ENCODE peak calls at places on chromosomes 11 and 22, in seven cellular contexts. W is NCI-H1417; V is stimulated activated CD4-positive, alpha-beta T cell treated with anti-CD3 and anti-CD28 coated beads, Interleukin-12 subunit alpha, Interleukin-12 subunit beta, amount 100 ng/mL, for 4 hours; G is CD8-positive, alpha-beta memory T cell; H is NB4; T is cerebellar cortex; P is activated CD8-positive, alpha-beta T cell treated with anti-CD3 and anti-CD28 coated beads for 36 hours. I is an unnamed sample.

GRCh38 chr11:64291746-64292457 is 800 bp downstream of the KCNK4 start:
- DNase-seq in T (no peak), H (no peak), G (no peak), W (peak; percentile 34), P (no peak), V (no peak), I (no peak)

GRCh38 chr11:111359223-111360149 is 19.6 kb downstream of the POU2AF1 start:
- DNase-seq in V (no peak), H (peak; percentile 19), T (no peak), W (no peak), P (peak; percentile 26), G (no peak), I (no peak)

GRCh38 chr11:34343153-34343552 is 14.7 kb downstream of the ABTB2 start:
- DNase-seq in V (no peak), P (no peak), T (no peak), G (no peak), W (no peak), H (no peak), I (no peak)

GRCh38 chr22:27224485-27225364 is 567.3 kb downstream of the MIAT start:
- DNase-seq in V (no peak), P (no peak), W (no peak), H (no peak), G (no peak), T (no peak), I (no peak)

GRCh38 chr22:39723899-39724351 is 153.4 kb downstream of the CACNA1I start:
- DNase-seq in V (no peak), H (peak; percentile 12), W (no peak), G (no peak), P (no peak), T (no peak), I (no peak)

GRCh38 chr11:82634091-82634490 is 99.6 kb downstream of the FAM181B start:
- DNase-seq in P (no peak), W (no peak), T (no peak), H (no peak), G (no peak), V (no peak), I (no peak)

GRCh38 chr11:94767701-94768601 is at the start of gene AMOTL1:
- DNase-seq in V (peak; percentile 5), P (peak; percentile 69), W (no peak), H (peak; percentile 87), G (no peak), T (peak; percentile 89), I (peak; percentile 95)

GRCh38 chr11:46369458-46370152 is 11.9 kb upstream of the MDK start:
- DNase-seq in W (peak; percentile 27), H (peak; percentile 73), G (peak; percentile 22), P (peak; percentile 75), V (peak; percentile 58), T (no peak), I (peak; percentile 32)

GRCh38 chr11:111761056-111761455 is 5.1 kb downstream of the PPP2R1B start:
- DNase-seq in T (peak; percentile 97), G (no peak), W (no peak), P (no peak), H (no peak), V (no peak), I (no peak)

GRCh38 chr22:24146190-24146616 is 35.1 kb upstream of the SUSD2 start:
- DNase-seq in V (no peak), T (no peak), G (no peak), P (peak; percentile 49), H (peak; percentile 95), W (peak; percentile 40), I (no peak)

GRCh38 chr11:99277281-99277680 is 256.5 kb downstream of the CNTN5 start:
- DNase-seq in G (no peak), W (peak; percentile 10), H (no peak), V (no peak), T (no peak), P (no peak), I (peak; percentile 58)

GRCh38 chr22:21708960-21709359 is 26.6 kb downstream of the YPEL1 start:
- DNase-seq in V (no peak), H (no peak), P (no peak), W (no peak), G (no peak), T (no peak), I (no peak)

GRCh38 chr11:662689-663274 is 25.7 kb downstream of the DRD4 start:
- DNase-seq in W (peak; percentile 10), G (peak; percentile 9), V (peak; percentile 38), T (peak; percentile 53), H (peak; percentile 53), P (peak; percentile 70), I (peak; percentile 18)

GRCh38 chr11:60924906-60925684 is 835 bp downstream of the TMEM132A start:
- DNase-seq in G (no peak), T (peak; percentile 33), V (no peak), P (no peak), W (peak; percentile 81), H (no peak), I (peak; percentile 12)

GRCh38 chr11:58577441-58578135 is 1.3 kb upstream of the ZFP91 start:
- DNase-seq in V (peak; percentile 65), W (no peak), T (no peak), G (peak; percentile 80), H (peak; percentile 95), P (peak; percentile 93), I (no peak)

GRCh38 chr11:110085255-110085838 is 7.8 kb upstream of the ZC3H12C start:
- DNase-seq in W (no peak), G (no peak), T (no peak), H (no peak), V (no peak), P (no peak), I (no peak)

GRCh38 chr11:72738199-72739141 is 13.7 kb downstream of the ARAP1 start:
- DNase-seq in G (no peak), V (no peak), H (peak; percentile 81), P (peak; percentile 32), W (no peak), T (no peak), I (no peak)

GRCh38 chr11:132073787-132074186 is 703.4 kb downstream of the NTM start:
- DNase-seq in V (no peak), P (no peak), G (no peak), W (no peak), H (no peak), T (peak; percentile 30), I (no peak)

GRCh38 chr11:64627371-64627770 is 36.4 kb downstream of the SLC22A12 start:
- DNase-seq in T (no peak), V (no peak), W (no peak), H (no peak), G (no peak), P (no peak), I (no peak)

GRCh38 chr11:116689413-116690127 is 83.2 kb downstream of the BUD13 start:
- DNase-seq in P (no peak), H (no peak), W (no peak), T (no peak), G (no peak), V (no peak), I (no peak)

GRCh38 chr22:19797631-19798319 is 37.2 kb downstream of the TBX1 start:
- DNase-seq in G (no peak), T (no peak), W (no peak), V (no peak), P (no peak), H (no peak), I (no peak)

GRCh38 chr11:76763573-76764348 is 19.4 kb upstream of the TSKU start:
- DNase-seq in H (peak; percentile 53), G (no peak), V (no peak), W (no peak), P (no peak), T (no peak), I (no peak)

GRCh38 chr22:33917744-33918406 is 2.4 kb downstream of the LARGE1 start:
- DNase-seq in P (no peak), T (no peak), V (no peak), G (no peak), W (no peak), H (peak; percentile 88), I (no peak)

GRCh38 chr22:50191041-50191740 is 5.5 kb downstream of the TRABD start:
- DNase-seq in G (peak; percentile 70), V (peak; percentile 55), H (peak; percentile 90), T (no peak), P (peak; percentile 94), W (no peak), I (no peak)

GRCh38 chr22:46574993-46575914 is 37.8 kb upstream of the CELSR1 start:
- DNase-seq in P (no peak), T (no peak), H (no peak), V (no peak), G (no peak), W (peak; percentile 43), I (no peak)

GRCh38 chr11:3609416-3610265 is 32.2 kb downstream of the ART5 start:
- DNase-seq in T (peak; percentile 22), H (peak; percentile 51), W (peak; percentile 25), P (peak; percentile 25), V (no peak), G (no peak), I (peak; percentile 9)

GRCh38 chr11:94597896-94598295 is 30.7 kb downstream of the PIWIL4 start:
- DNase-seq in P (peak; percentile 1), T (no peak), H (no peak), W (no peak), G (no peak), V (no peak), I (no peak)

GRCh38 chr11:27404427-27404826 is 41.4 kb upstream of the CCDC34 start:
- DNase-seq in W (no peak), P (no peak), G (no peak), T (no peak), V (no peak), H (no peak), I (no peak)

GRCh38 chr11:130214861-130215530 is 55.4 kb downstream of the ST14 start:
- DNase-seq in G (no peak), H (no peak), T (no peak), V (no peak), P (no peak), W (no peak), I (no peak)

GRCh38 chr11:126029805-126030204 is 32.9 kb downstream of the CDON start:
- DNase-seq in G (no peak), V (no peak), T (no peak), P (no peak), W (no peak), H (no peak), I (no peak)

GRCh38 chr22:37501610-37502341 is 15.6 kb upstream of the MFNG start:
- DNase-seq in G (no peak), W (peak; percentile 60), V (no peak), P (no peak), H (no peak), T (no peak), I (no peak)

GRCh38 chr11:65089621-65090020 is 5.6 kb downstream of the ZFPL1 start:
- DNase-seq in W (no peak), T (no peak), H (no peak), P (no peak), V (no peak), G (no peak), I (no peak)

GRCh38 chr11:102600666-102601065 is 24.5 kb downstream of the MMP20 start:
- DNase-seq in W (no peak), P (no peak), H (no peak), V (no peak), T (no peak), G (no peak), I (no peak)

GRCh38 chr22:29633514-29634312 is 30.3 kb downstream of the NF2 start:
- DNase-seq in T (no peak), W (no peak), H (no peak), P (no peak), G (no peak), V (no peak), I (no peak)

GRCh38 chr11:93059074-93059957 is 89.9 kb downstream of the MTNR1B start:
- DNase-seq in P (no peak), G (no peak), V (no peak), T (no peak), W (no peak), H (no peak), I (peak; percentile 33)

GRCh38 chr11:133529807-133530500 is 2.3 kb downstream of the OPCML start:
- DNase-seq in G (no peak), T (no peak), W (no peak), P (no peak), V (no peak), H (no peak), I (no peak)

I was measured in NCI-H1105 treated with DMSO at 0.1 percent for 48 hours.